ENCODE peak calls at places on chromosomes 6 and 20, in seven cellular contexts. O is tibial nerve, C is uterus, I is heart left ventricle, V is heart right ventricle, R is lower lobe of right lung, Y is prostate gland. N is an unnamed sample.

GRCh38 chr6:67883500-67884366 is 751.3 kb upstream of the ADGRB3 start:
- DNase-seq in O (no peak), C (no peak), I (no peak), V (no peak), R (no peak), Y (no peak), N (no peak)

GRCh38 chr6:68976260-68976659 is 341.2 kb downstream of the ADGRB3 start:
- DNase-seq in O (no peak), C (no peak), I (no peak), V (no peak), R (no peak), Y (no peak), N (no peak)

GRCh38 chr6:36099872-36100483 is 30.3 kb upstream of the MAPK13 start:
- DNase-seq in O (no peak), C (no peak), I (no peak), V (no peak), R (no peak), Y (no peak), N (no peak)

GRCh38 chr6:167714166-167714565 is 112.5 kb upstream of the AFDN start:
- DNase-seq in O (no peak), C (no peak), I (no peak), V (no peak), R (no peak), Y (no peak), N (no peak)

GRCh38 chr6:5701086-5701661 is 305.6 kb downstream of the NRN1 start:
- DNase-seq in O (no peak), C (no peak), I (no peak), V (no peak), R (no peak), Y (no peak), N (no peak)

GRCh38 chr6:138107752-138108592 is 753 bp upstream of the PERP start:
- DNase-seq in O (no peak), C (no peak), I (no peak), V (peak; percentile 14), R (no peak), Y (peak; percentile 26), N (no peak)

GRCh38 chr6:167134448-167135328 is 11.8 kb downstream of the CCR6 start:
- DNase-seq in O (no peak), C (no peak), I (no peak), V (no peak), R (no peak), Y (no peak), N (no peak)

GRCh38 chr6:51472745-51473483 is 614.5 kb downstream of the PKHD1 start:
- DNase-seq in O (no peak), C (no peak), I (no peak), V (no peak), R (no peak), Y (peak; percentile 14), N (no peak)

GRCh38 chr6:30926644-30927043 is 5.3 kb downstream of the SFTA2 start:
- DNase-seq in O (no peak), C (no peak), I (no peak), V (no peak), R (peak; percentile 84), Y (no peak), N (peak; percentile 42)

GRCh38 chr6:113697642-113698410 is 159.3 kb upstream of the MARCKS start:
- DNase-seq in O (no peak), C (no peak), I (no peak), V (no peak), R (no peak), Y (no peak), N (no peak)

GRCh38 chr6:134822920-134823430 is 126.9 kb downstream of the ALDH8A1 start:
- DNase-seq in O (no peak), C (peak; percentile 22), I (no peak), V (no peak), R (peak; percentile 54), Y (peak; percentile 63), N (peak; percentile 74)

GRCh38 chr6:14665827-14666724 is 548.5 kb downstream of the CD83 start:
- DNase-seq in O (peak; percentile 18), C (no peak), I (no peak), V (no peak), R (peak; percentile 81), Y (no peak), N (peak; percentile 98)

GRCh38 chr20:48295445-48295903 is 510.2 kb upstream of the SULF2 start:
- DNase-seq in O (no peak), C (peak; percentile 49), I (no peak), V (no peak), R (no peak), Y (no peak), N (peak; percentile 76)

GRCh38 chr6:157406666-157407065 is 25.7 kb downstream of the ZDHHC14 start:
- DNase-seq in O (no peak), C (no peak), I (no peak), V (no peak), R (no peak), Y (no peak), N (no peak)

GRCh38 chr6:37042139-37042538 is 36.7 kb downstream of the FGD2 start:
- DNase-seq in O (no peak), C (no peak), I (no peak), V (no peak), R (peak; percentile 31), Y (no peak), N (no peak)

GRCh38 chr6:31304683-31305082 is 32.8 kb upstream of the HLA-C start:
- DNase-seq in O (no peak), C (no peak), I (no peak), V (no peak), R (no peak), Y (no peak), N (peak; percentile 30)

GRCh38 chr20:57289401-57290177 is 23.1 kb upstream of the BMP7 start:
- DNase-seq in O (no peak), C (no peak), I (no peak), V (no peak), R (no peak), Y (no peak), N (no peak)

GRCh38 chr6:131136021-131136847 is 967 bp downstream of the AKAP7 start:
- DNase-seq in O (no peak), C (peak; percentile 33), I (no peak), V (no peak), R (no peak), Y (no peak), N (peak; percentile 38)

GRCh38 chr6:151452750-151453427 is 963 bp upstream of the RMND1 start:
- DNase-seq in O (no peak), C (peak; percentile 43), I (no peak), V (peak; percentile 25), R (no peak), Y (peak; percentile 11), N (peak; percentile 66)

GRCh38 chr20:50346372-50347347 is 156.0 kb downstream of the CEBPB start:
- DNase-seq in O (peak; percentile 80), C (peak; percentile 84), I (peak; percentile 89), V (peak; percentile 85), R (peak; percentile 88), Y (peak; percentile 84), N (peak; percentile 94)

GRCh38 chr6:148608211-148608951 is 138.4 kb upstream of the UST start:
- DNase-seq in O (no peak), C (no peak), I (no peak), V (no peak), R (no peak), Y (no peak), N (no peak)

GRCh38 chr20:8601542-8601912 is 467.4 kb upstream of the PLCB4 start:
- DNase-seq in O (no peak), C (no peak), I (no peak), V (no peak), R (no peak), Y (no peak), N (no peak)
- H3K4me3 ChIP-seq in O (no peak overlapping the region), C (no peak overlapping the region), I (no peak overlapping the region), V (no peak overlapping the region), R (no peak overlapping the region), Y (no peak overlapping the region), N (peak overlapping the region; percentile 53)

GRCh38 chr20:25511183-25511582 is 74.1 kb downstream of the NINL start:
- DNase-seq in O (no peak), C (no peak), I (no peak), V (no peak), R (no peak), Y (no peak), N (no peak)

GRCh38 chr20:25508083-25508770 is 77.1 kb downstream of the NINL start:
- DNase-seq in O (no peak), C (no peak), I (no peak), V (no peak), R (no peak), Y (no peak), N (peak; percentile 86)

GRCh38 chr20:25509084-25509483 is 76.2 kb downstream of the NINL start:
- DNase-seq in O (no peak), C (no peak), I (no peak), V (no peak), R (no peak), Y (no peak), N (no peak)

GRCh38 chr20:25510721-25511120 is 74.6 kb downstream of the NINL start:
- DNase-seq in O (no peak), C (no peak), I (no peak), V (no peak), R (no peak), Y (no peak), N (no peak)

GRCh38 chr20:25510202-25510601 is 75.1 kb downstream of the NINL start:
- DNase-seq in O (no peak), C (no peak), I (no peak), V (no peak), R (no peak), Y (no peak), N (no peak)
- H3K36me3 ChIP-seq in O (no peaks in the 10 kb centered on the region), C (no peaks in the 10 kb centered on the region), I (peaks cover 33% of the 10 kb centered on the region), V (peaks cover 3% of the 10 kb centered on the region), R (peaks cover 20% of the 10 kb centered on the region), Y (peaks cover 5% of the 10 kb centered on the region), N (peaks cover 4% of the 10 kb centered on the region)

GRCh38 chr6:47710295-47710694 is 11.9 kb downstream of the ADGRF4 start:
- DNase-seq in O (no peak), C (no peak), I (no peak), V (no peak), R (no peak), Y (no peak), N (no peak)
- H3K27me3 ChIP-seq in O (no peaks in the 10 kb centered on the region), C (no peaks in the 10 kb centered on the region), I (no peaks in the 10 kb centered on the region), V (no peaks in the 10 kb centered on the region), R (no peaks in the 10 kb centered on the region), Y (no peaks in the 10 kb centered on the region), N (no peaks in the 10 kb centered on the region)

GRCh38 chr20:1777476-1777820 is 117.8 kb upstream of the SIRPA start:
- DNase-seq in O (no peak), C (no peak), I (no peak), V (no peak), R (no peak), Y (no peak), N (no peak)
- H3K4me3 ChIP-seq in O (peak overlapping the region; percentile 37), C (peak overlapping the region; percentile 48), I (no peak overlapping the region), V (peak overlapping the region; percentile 61), R (peak overlapping the region; percentile 69), Y (no peak overlapping the region), N (peak overlapping the region; percentile 61)

DNA sequence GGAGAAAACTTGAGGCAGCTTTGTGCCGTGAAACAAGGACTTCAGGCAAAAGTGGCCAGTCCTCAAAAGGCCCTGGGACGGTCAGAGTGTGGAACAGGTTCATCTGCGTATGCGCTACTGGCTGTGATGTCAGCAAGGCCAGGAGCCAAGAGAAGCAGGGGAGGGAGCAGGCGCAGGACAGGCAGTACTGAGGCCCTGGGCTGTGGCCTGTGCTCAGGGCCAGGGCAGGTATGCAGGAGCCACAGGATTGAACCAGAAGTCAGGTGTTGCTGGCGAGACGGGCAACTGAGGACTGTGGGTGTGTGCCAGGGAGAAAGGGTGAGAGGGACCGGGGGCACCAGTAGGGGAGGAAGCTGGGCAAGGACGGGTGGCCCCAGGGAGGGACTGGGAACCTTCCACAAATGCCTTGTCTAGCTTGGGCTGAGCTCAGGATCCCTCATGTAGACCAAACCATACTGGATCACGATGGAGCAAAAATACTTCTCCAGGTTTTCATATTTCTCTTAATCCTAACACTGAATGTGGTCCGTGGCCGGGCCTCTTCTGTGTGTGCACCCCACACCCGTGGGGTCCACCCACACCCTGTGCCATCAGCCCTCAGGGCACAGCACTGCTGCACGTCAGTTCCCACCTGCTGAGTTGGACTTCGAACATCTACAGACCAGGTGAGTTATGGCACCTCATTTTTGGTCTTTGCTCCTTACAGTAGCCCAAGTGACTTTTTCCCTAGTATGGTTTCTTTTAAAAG is 46.9 kb downstream of the GINS1 start:
- DNase-seq in O (no peak), C (no peak), I (no peak), V (no peak), R (no peak), Y (no peak), N (no peak)
- H3K36me3 ChIP-seq in O (no peaks in the 10 kb centered on the region), C (no peaks in the 10 kb centered on the region), I (peaks cover 18% of the 10 kb centered on the region), V (no peaks in the 10 kb centered on the region), R (peaks cover 23% of the 10 kb centered on the region), Y (no peaks in the 10 kb centered on the region), N (no peaks in the 10 kb centered on the region)

N was measured in MG63.